ENCODE peak calls at places on chromosomes 5 and 9, in four cellular contexts. R is skeletal muscle cell; H is T-helper 17 cell; U is stimulated activated CD8-positive, alpha-beta memory T cell treated with anti-CD3 and anti-CD28 coated beads, Interleukin-15, amount 100 ng/mL, for 24 hours. V is an unnamed sample.

GRCh38 chr9:135639196-135639595 is at the start of gene GLT6D1:
- DNase-seq in R (no peak), H (no peak), U (no peak), V (no peak)

GRCh38 chr5:107855171-107855570 is 184.4 kb upstream of the EFNA5 start:
- DNase-seq in R (no peak), H (no peak), U (no peak), V (no peak)

GRCh38 chr9:128396970-128397613 is 23.6 kb upstream of the CERCAM start:
- DNase-seq in R (no peak), H (no peak), U (no peak), V (peak)

GRCh38 chr5:35857606-35858205 is 1.0 kb downstream of the IL7R start:
- DNase-seq in R (peak), H (no peak), U (no peak), V (no peak)

GRCh38 chr5:9419794-9420193 is 126.1 kb downstream of the SEMA5A start:
- DNase-seq in R (no peak), H (no peak), U (no peak), V (no peak)

GRCh38 chr9:109181284-109181683 is 14.2 kb upstream of the FRRS1L start:
- DNase-seq in R (no peak), H (no peak), U (no peak), V (no peak)

GRCh38 chr9:86885232-86885631 is 62.1 kb downstream of the GAS1 start:
- DNase-seq in R (no peak), H (no peak), U (no peak), V (no peak)

GRCh38 chr5:122656107-122656506 is 118.8 kb upstream of the SNX2 start:
- DNase-seq in R (no peak), H (no peak), U (no peak), V (no peak)

GRCh38 chr9:90124961-90125360 is 517.7 kb downstream of the DIRAS2 start:
- DNase-seq in R (peak), H (no peak), U (no peak), V (no peak)

GRCh38 chr5:79105868-79106267 is 5.7 kb upstream of the BHMT start:
- DNase-seq in R (no peak), H (no peak), U (no peak), V (no peak)

GRCh38 chr5:94941113-94941765 is 322.8 kb downstream of the SLF1 start:
- DNase-seq in R (no peak), H (no peak), U (no peak), V (no peak)

GRCh38 chr5:15695171-15695676 is 195.2 kb downstream of the FBXL7 start:
- DNase-seq in R (no peak), H (no peak), U (no peak), V (no peak)

GRCh38 chr5:103667068-103667467 is 104.5 kb upstream of the NUDT12 start:
- DNase-seq in R (peak), H (no peak), U (no peak), V (no peak)

GRCh38 chr9:12760758-12761157 is 14.1 kb upstream of the LURAP1L start:
- DNase-seq in R (no peak), H (no peak), U (no peak), V (no peak)

GRCh38 chr5:55994998-55995914 is 493 bp upstream of the IL6ST start:
- DNase-seq in R (peak), H (peak), U (peak), V (peak)

GRCh38 chr5:78260771-78261170 is 33.7 kb downstream of the AP3B1 start:
- DNase-seq in R (no peak), H (no peak), U (no peak), V (no peak)

GRCh38 chr9:124652203-124652992 is 118.7 kb downstream of the NR6A1 start:
- DNase-seq in R (peak), H (no peak), U (no peak), V (no peak)

GRCh38 chr5:155616779-155617392 is 603.3 kb downstream of the KIF4B start:
- DNase-seq in R (no peak), H (peak), U (peak), V (peak)

GRCh38 chr9:33468215-33468730 is 5.5 kb downstream of the NOL6 start:
- DNase-seq in R (no peak), H (no peak), U (no peak), V (no peak)

GRCh38 chr9:137077010-137077747 is at the start of gene UAP1L1:
- DNase-seq in R (no peak), H (peak), U (no peak), V (no peak)

V was measured in H1.